ENCODE peak calls at places on chromosomes 1 and 21, in ten cellular contexts. V, D, Q, B, Z, G, P, E, K and H are unnamed samples. For H3K4me1 and H3K9me3, the result is how much of the 10 kb centered on the place peaks cover.

GRCh38 chr21:43910460-43910859 is 45.4 kb downstream of the AGPAT3 start:
- DNase-seq in E (no peak), P (no peak), D (no peak), V (no peak), B (no peak), Q (peak), G (no peak), K (peak), Z (no peak), H (no peak)

GRCh38 chr1:241464985-241465384 is 54.6 kb downstream of the FH start:
- DNase-seq in E (no peak), P (no peak), Z (no peak), D (no peak), G (no peak), B (no peak), K (no peak), V (no peak), Q (no peak), H (no peak)

GRCh38 chr1:5273280-5274003 is 619.0 kb downstream of the AJAP1 start:
- DNase-seq in K (no peak), Q (no peak), D (no peak), B (no peak), V (no peak), Z (no peak), P (no peak), G (no peak), E (no peak), H (no peak)

GRCh38 chr1:66633128-66633527 is 99.2 kb downstream of the SGIP1 start:
- DNase-seq in K (no peak), B (no peak), Q (no peak), G (no peak), Z (no peak), V (no peak), D (no peak), P (no peak), E (no peak), H (no peak)

GRCh38 chr1:63799810-63800209 is 26.0 kb downstream of the ROR1 start:
- DNase-seq in E (peak), P (no peak), Z (peak), Q (no peak), G (no peak), B (no peak), K (peak), D (no peak), V (no peak), H (no peak)

GRCh38 chr1:222616535-222616934 is 1.4 kb upstream of the MIA3 start:
- DNase-seq in K (no peak), V (no peak), G (no peak), Z (peak), B (no peak), D (no peak), Q (no peak), E (peak), P (no peak), H (no peak)

GRCh38 chr1:169511339-169512028 is 25.7 kb upstream of the SLC19A2 start:
- DNase-seq in V (no peak), Q (no peak), K (no peak), P (peak), E (peak), B (no peak), G (no peak), Z (peak), D (no peak), H (no peak)

GRCh38 chr1:43673261-43673660 is 23.3 kb downstream of the KDM4A start:
- DNase-seq in D (no peak), Q (no peak), K (no peak), P (no peak), V (no peak), E (no peak), B (no peak), G (no peak), Z (no peak), H (no peak)

GRCh38 chr1:165303415-165303814 is 53.1 kb downstream of the LMX1A start:
- DNase-seq in E (no peak), G (no peak), V (no peak), P (peak), Z (no peak), B (peak), Q (no peak), K (no peak), D (no peak), H (no peak)

GRCh38 chr1:116754203-116754977 is at the start of gene CD2:
- DNase-seq in B (no peak), E (no peak), G (no peak), D (peak), V (no peak), Z (no peak), K (no peak), P (no peak), Q (peak), H (no peak)

GRCh38 chr1:94045465-94046056 is 75.4 kb downstream of the ABCA4 start:
- DNase-seq in G (no peak), E (peak), Q (peak), V (peak), B (peak), P (peak), Z (peak), D (no peak), K (peak), H (peak)

GRCh38 chr1:24318988-24319863 is at the start of gene GRHL3:
- DNase-seq in E (no peak), D (no peak), B (no peak), G (no peak), Z (no peak), V (peak), Q (peak), P (no peak), K (no peak), H (no peak)

GRCh38 chr21:41636636-41637625 is 129.0 kb upstream of the TMPRSS2 start:
- DNase-seq in G (no peak), B (no peak), K (no peak), Q (no peak), P (no peak), E (no peak), Z (no peak), D (no peak), V (no peak), H (no peak)

GRCh38 chr1:201999625-202000238 is 10.7 kb upstream of the ELF3 start:
- DNase-seq in B (no peak), V (no peak), Q (peak), K (no peak), G (no peak), P (no peak), E (peak), Z (no peak), D (peak), H (no peak)

GRCh38 chr1:210455840-210456603 is 127.3 kb downstream of the HHAT start:
- DNase-seq in P (no peak), V (no peak), Q (no peak), Z (no peak), D (no peak), E (no peak), K (no peak), B (no peak), G (no peak), H (no peak)

GRCh38 chr1:234527346-234527745 is 48.4 kb upstream of the TARBP1 start:
- DNase-seq in V (no peak), P (no peak), D (no peak), E (no peak), G (no peak), B (no peak), K (no peak), Z (no peak), Q (no peak), H (no peak)

GRCh38 chr1:56302878-56303277 is 276.5 kb downstream of the PLPP3 start:
- DNase-seq in P (no peak), K (no peak), Z (no peak), E (no peak), G (no peak), B (no peak), V (no peak), D (no peak), Q (no peak), H (no peak)

GRCh38 chr1:63882048-63882704 is 108.4 kb downstream of the ROR1 start:
- DNase-seq in E (no peak), K (no peak), D (no peak), Q (no peak), P (no peak), Z (no peak), G (no peak), V (no peak), B (no peak), H (no peak)

GRCh38 chr1:19368964-19369363 is 56.8 kb downstream of the SLC66A1 start:
- DNase-seq in E (no peak), K (no peak), B (no peak), Q (no peak), V (no peak), P (no peak), G (no peak), Z (no peak), D (no peak), H (no peak)

GRCh38 chr1:40868051-40868723 is 6.0 kb upstream of the CITED4 start:
- DNase-seq in P (no peak), D (no peak), Q (peak), G (no peak), E (no peak), V (no peak), K (no peak), Z (no peak), B (no peak), H (no peak)

GRCh38 chr1:2526824-2527552 is 592 bp upstream of the PANK4 start:
- DNase-seq in Z (no peak), Q (no peak), E (peak), V (no peak), D (no peak), G (no peak), B (peak), P (peak), K (no peak), H (no peak)

GRCh38 chr1:12196641-12197482 is 30.1 kb downstream of the TNFRSF1B start:
- DNase-seq in D (no peak), G (no peak), Q (no peak), P (peak), B (no peak), V (no peak), Z (no peak), E (no peak), K (no peak), H (no peak)

GRCh38 chr1:206744683-206745082 is 25.9 kb upstream of the IL19 start:
- DNase-seq in K (no peak), G (no peak), D (no peak), E (no peak), Q (no peak), Z (no peak), B (no peak), V (no peak), P (no peak), H (no peak)

GRCh38 chr1:85991261-85991660 is 165.3 kb downstream of the COL24A1 start:
- DNase-seq in B (no peak), G (no peak), Z (no peak), K (no peak), P (no peak), Q (no peak), E (no peak), V (no peak), D (no peak), H (no peak)

DNA sequence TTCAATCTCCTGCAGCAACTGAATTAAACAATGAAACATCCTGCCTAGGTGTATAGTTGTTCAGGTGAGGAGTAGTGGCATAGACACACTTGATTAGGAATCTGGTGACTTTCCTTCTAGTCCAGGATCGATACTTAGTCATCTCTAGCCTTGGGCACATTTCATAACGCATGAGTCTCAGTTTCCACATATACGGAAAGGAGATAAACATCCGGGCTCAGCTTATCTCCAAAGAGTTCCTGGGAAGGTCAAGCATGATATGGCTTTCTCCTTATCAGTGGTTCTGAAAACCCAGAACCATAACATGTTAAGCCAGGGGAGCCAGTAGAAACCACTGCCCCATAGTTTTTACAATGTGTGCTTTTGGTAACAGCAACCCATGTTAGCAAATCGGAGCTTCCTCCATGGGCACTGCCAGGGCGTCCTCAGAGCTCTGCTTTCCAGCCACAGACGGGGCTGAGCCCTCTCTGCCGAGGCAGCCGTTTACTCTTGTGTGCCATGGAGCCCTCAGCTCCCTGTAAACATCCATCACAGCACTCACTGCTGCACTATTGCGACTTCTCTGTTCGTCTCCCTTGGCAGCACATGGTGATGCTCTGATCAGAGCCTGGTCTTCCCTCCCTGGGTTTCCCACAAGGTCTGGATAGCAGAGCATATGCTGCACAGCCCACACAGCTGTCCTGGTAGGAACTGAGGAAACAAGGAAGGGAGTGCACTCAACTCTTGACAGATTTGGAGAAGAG is 34.6 kb downstream of the RUNX1 start:
- DNase-seq in K (no peak), E (peak), V (no peak), P (no peak), B (no peak), G (no peak), Z (no peak), D (no peak), Q (peak), H (no peak)
- H3K4me1 ChIP-seq in K (under half), E (under half), V (under half), P (under half), B (under half), G (under half), Z (under half), D (half or more), Q (under half), H (under half)

GRCh38 chr1:152880907-152881306 is 2.8 kb downstream of the SMCP start:
- DNase-seq in V (no peak), Q (peak), G (no peak), K (no peak), D (no peak), E (no peak), P (no peak), Z (no peak), B (no peak), H (no peak)
- H3K9me3 ChIP-seq in V (under half), Q (under half), G (under half), K (under half), D (under half), E (under half), P (under half), Z (under half), B (under half), H (under half)

GRCh38 chr1:79043506-79043905 is 37.0 kb upstream of the ADGRL4 start:
- DNase-seq in Q (no peak), V (no peak), Z (no peak), B (no peak), G (no peak), K (no peak), E (peak), D (no peak), P (no peak), H (no peak)
- H3K4me1 ChIP-seq in Q (under half), V (under half), Z (under half), B (under half), G (under half), K (under half), E (under half), D (under half), P (under half), H (under half)

GRCh38 chr1:185520188-185520935 is 203.3 kb upstream of the IVNS1ABP start:
- DNase-seq in B (no peak), Z (no peak), Q (no peak), G (no peak), K (no peak), E (no peak), D (no peak), P (no peak), V (no peak), H (no peak)
- H3K9me3 ChIP-seq in B (under half), Z (under half), Q (under half), G (under half), K (under half), E (under half), D (under half), P (under half), V (under half), H (under half)